ENCODE peak calls at places on chromosomes 5 and 9, in nine cellular contexts. K is CD8-positive, alpha-beta T cell; U is HFFc6; F is AG09319; G is adrenal gland; M is body of pancreas; S is endodermal cell; O is heart left ventricle; X is dorsolateral prefrontal cortex. Y is an unnamed sample.

GRCh38 chr5:453725-454481 is 10.9 kb downstream of the EXOC3 start:
- DNase-seq in U (no peak), O (no peak), M (no peak), G (no peak), K (no peak), X (no peak), S (peak; percentile 24), F (no peak), Y (no peak)

GRCh38 chr5:67163231-67163756 is 33.3 kb downstream of the CD180 start:
- DNase-seq in K (no peak), X (no peak), G (no peak), U (no peak), M (no peak), F (no peak), O (no peak), S (peak; percentile 62), Y (no peak)

GRCh38 chr9:16710888-16711287 is 159.6 kb downstream of the BNC2 start:
- DNase-seq in O (no peak), U (no peak), K (no peak), S (peak; percentile 61), M (no peak), G (no peak), X (no peak), F (no peak), Y (no peak)

GRCh38 chr9:6557883-6558282 is 87.6 kb downstream of the GLDC start:
- DNase-seq in O (no peak), S (no peak), K (no peak), M (no peak), G (no peak), U (no peak), X (no peak), F (no peak), Y (no peak)

GRCh38 chr5:13478831-13479465 is 465.5 kb downstream of the DNAH5 start:
- DNase-seq in O (no peak), G (peak; percentile 40), K (no peak), X (peak; percentile 6), F (no peak), U (peak; percentile 17), S (peak; percentile 82), M (peak; percentile 36), Y (no peak)

GRCh38 chr5:55988979-55989612 is 5.7 kb downstream of the IL6ST start:
- DNase-seq in G (no peak), F (no peak), S (no peak), X (no peak), O (no peak), K (no peak), M (no peak), U (no peak), Y (no peak)

GRCh38 chr9:129007766-129008468 is 20.2 kb downstream of the SH3GLB2 start:
- DNase-seq in U (no peak), G (no peak), O (no peak), K (no peak), M (no peak), X (no peak), F (no peak), S (no peak), Y (no peak)

GRCh38 chr9:134332841-134333233 is 6.6 kb downstream of the RXRA start:
- DNase-seq in U (no peak), S (no peak), O (no peak), F (no peak), K (no peak), M (no peak), G (no peak), X (no peak), Y (no peak)

GRCh38 chr5:105218018-105218417 is 1655.4 kb upstream of the NUDT12 start:
- DNase-seq in X (no peak), O (no peak), U (no peak), S (no peak), K (no peak), G (no peak), M (no peak), F (no peak), Y (no peak)

GRCh38 chr9:3732077-3733038 is 206.6 kb upstream of the RFX3 start:
- DNase-seq in K (no peak), G (peak; percentile 51), O (peak; percentile 44), F (peak; percentile 60), M (peak; percentile 52), X (peak; percentile 24), U (peak; percentile 90), S (peak; percentile 84), Y (peak; percentile 73)

GRCh38 chr9:75914936-75915335 is 24.5 kb downstream of the PCSK5 start:
- DNase-seq in G (no peak), O (no peak), S (no peak), M (no peak), U (no peak), X (no peak), K (no peak), F (no peak), Y (no peak)

DNA sequence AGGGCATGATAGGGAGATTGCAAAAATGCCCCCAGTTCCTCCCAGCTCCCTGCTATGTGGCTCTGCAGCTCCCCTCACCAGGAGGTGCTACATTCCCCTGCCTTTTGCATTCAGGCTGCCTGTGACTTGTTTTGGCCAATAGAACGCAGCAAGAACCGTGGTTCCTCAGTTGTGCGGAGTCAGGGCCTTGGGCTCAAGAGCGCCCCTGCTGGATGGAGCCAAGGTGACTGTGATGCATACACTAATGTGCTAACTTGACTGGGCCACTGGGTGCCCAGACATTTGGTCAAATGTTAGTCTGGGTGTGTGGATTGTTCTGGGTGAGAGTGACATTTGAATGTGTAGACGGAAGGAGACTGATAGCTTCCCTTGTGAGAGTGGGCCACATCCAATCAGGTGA is 123.3 kb upstream of the MVB12B start:
- DNase-seq in K (no peak), X (no peak), S (peak; percentile 58), U (no peak), O (no peak), G (no peak), F (no peak), M (no peak), Y (no peak)
- TF ChIP-seq CTCF in K (no peak), X (no peak), S (peak; percentile 44), U (peak; percentile 55), O (no peak), G (no peak), F (no peak), M (no peak), Y (no peak)

GRCh38 chr5:10775646-10776045 is 14.6 kb upstream of the DAP start:
- DNase-seq in X (no peak), G (no peak), O (no peak), M (peak; percentile 39), K (no peak), F (no peak), S (peak; percentile 51), U (no peak), Y (no peak)
- TF ChIP-seq CTCF in X (no peak), G (no peak), O (no peak), M (peak; percentile 13), K (no peak), F (no peak), S (peak; percentile 66), U (peak; percentile 20), Y (no peak)

GRCh38 chr9:36969216-36969771 is 64.8 kb downstream of the PAX5 start:
- DNase-seq in O (no peak), S (peak; percentile 82), F (no peak), X (no peak), U (no peak), G (no peak), K (no peak), M (no peak), Y (no peak)

GRCh38 chr9:36970007-36970888 is 63.8 kb downstream of the PAX5 start:
- DNase-seq in S (peak; percentile 53), X (no peak), G (no peak), O (no peak), M (no peak), F (no peak), K (no peak), U (peak; percentile 16), Y (no peak)

GRCh38 chr9:36971935-36972488 is 62.1 kb downstream of the PAX5 start:
- DNase-seq in G (no peak), S (peak; percentile 22), O (no peak), F (no peak), X (no peak), M (no peak), U (no peak), K (no peak), Y (no peak)

GRCh38 chr9:36976371-36977030 is 57.6 kb downstream of the PAX5 start:
- DNase-seq in O (no peak), F (no peak), M (no peak), U (peak; percentile 36), G (no peak), X (peak; percentile 71), K (no peak), S (peak; percentile 36), Y (no peak)

GRCh38 chr9:36974731-36975130 is 59.3 kb downstream of the PAX5 start:
- DNase-seq in G (no peak), O (no peak), M (no peak), U (no peak), K (no peak), X (no peak), F (no peak), S (peak; percentile 55), Y (no peak)
- TF ChIP-seq CTCF in G (no peak), O (no peak), M (peak; percentile 33), U (peak; percentile 53), K (no peak), X (no peak), F (no peak), S (peak; percentile 54), Y (no peak)

GRCh38 chr9:126804198-126804695 is 593 bp upstream of the ZBTB43 start:
- DNase-seq in M (no peak), X (no peak), K (no peak), O (no peak), G (no peak), U (no peak), S (no peak), F (no peak), Y (no peak)

GRCh38 chr9:126804696-126805545 is at the start of gene ZBTB43:
- DNase-seq in K (peak; percentile 97), G (peak; percentile 98), X (peak; percentile 94), U (peak; percentile 91), M (peak; percentile 97), O (peak; percentile 97), S (peak; percentile 99), F (peak; percentile 88), Y (peak; percentile 98)

GRCh38 chr9:126802343-126803059 is 2.3 kb upstream of the ZBTB43 start:
- DNase-seq in M (no peak), K (no peak), G (no peak), O (no peak), X (no peak), S (no peak), U (no peak), F (no peak), Y (no peak)

GRCh38 chr9:126806336-126806735 is 1.5 kb downstream of the ZBTB43 start:
- DNase-seq in O (no peak), F (no peak), K (no peak), G (no peak), U (no peak), M (no peak), S (no peak), X (no peak), Y (no peak)

DNA sequence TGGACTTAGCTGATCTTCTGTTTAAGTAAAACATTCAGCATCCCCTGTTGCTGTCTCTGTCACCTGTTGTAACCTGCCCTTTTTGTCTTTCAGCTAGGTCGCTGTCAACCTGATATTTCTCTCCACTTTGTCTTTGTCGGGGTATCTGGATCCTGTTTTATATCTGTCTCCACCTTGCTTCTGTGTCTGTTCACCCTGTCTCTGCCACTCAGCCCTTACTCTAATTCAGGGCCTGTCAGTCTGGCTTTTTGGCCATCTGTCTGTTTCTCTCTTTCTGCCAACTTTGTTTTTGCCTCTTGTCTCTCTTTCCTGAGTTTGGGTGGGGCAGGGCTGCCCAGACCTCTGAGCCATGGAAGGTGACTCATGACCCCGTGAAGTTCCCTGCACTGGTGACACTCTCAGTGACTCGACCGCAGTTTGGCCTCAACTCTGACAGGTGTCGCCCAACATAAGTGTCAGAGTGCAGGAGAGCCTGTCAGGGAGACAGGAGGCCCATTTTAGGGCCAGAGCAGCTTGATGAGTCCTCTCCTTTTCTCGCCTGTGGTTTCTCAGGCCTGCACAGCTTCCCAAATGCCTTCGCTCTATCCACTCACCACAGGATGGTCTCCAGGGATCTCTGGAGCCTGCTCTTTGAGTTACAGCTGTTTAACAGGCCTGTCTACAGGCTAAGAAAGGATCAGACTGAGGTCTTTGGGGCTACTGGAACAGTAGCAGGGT is 864 bp downstream of the ZBTB43 start:
- DNase-seq in F (no peak), M (peak; percentile 56), G (peak; percentile 91), X (no peak), K (peak; percentile 57), S (peak; percentile 59), O (peak; percentile 62), U (peak; percentile 63), Y (peak; percentile 52)
- TF ChIP-seq CTCF in F (no peak), M (no peak), G (no peak), X (no peak), K (no peak), S (no peak), O (no peak), U (no peak), Y (no peak)

Y was measured in colonic mucosa.